ENCODE peak calls at places on chromosomes 11 and 22, in ten cellular contexts. W is NCI-H1417; Q is GM13976; E is activated T-cell treated with anti-CD3 and anti-CD28 coated beads for 1 hour; V is substantia nigra; I is CD4-positive, CD25-positive, alpha-beta regulatory T cell; N is GM10248; F is BJ; L is mucosa of descending colon; K is RWPE1. H is an unnamed sample.

GRCh38 chr22:49429066-49429465 is 398.6 kb downstream of the BRD1 start:
- DNase-seq in W (no peak), Q (no peak), E (no peak), V (no peak), I (no peak), N (no peak), F (no peak), L (no peak), K (no peak), H (no peak)

GRCh38 chr11:129815596-129816461 is at the start of gene TMEM45B:
- DNase-seq in W (peak), Q (peak), E (no peak), V (no peak), I (peak), N (no peak), F (no peak), L (peak), K (no peak), H (no peak)

GRCh38 chr11:32550207-32550606 is 33.4 kb upstream of the EIF3M start:
- DNase-seq in W (no peak), Q (no peak), E (no peak), V (no peak), I (no peak), N (no peak), F (no peak), L (no peak), K (no peak), H (no peak)

GRCh38 chr11:1039481-1040427 is 3.2 kb upstream of the MUC6 start:
- DNase-seq in W (no peak), Q (no peak), E (no peak), V (no peak), I (no peak), N (no peak), F (no peak), L (peak), K (no peak), H (no peak)

GRCh38 chr11:78220218-78221157 is 31.8 kb downstream of the USP35 start:
- DNase-seq in W (no peak), Q (no peak), E (no peak), V (no peak), I (no peak), N (no peak), F (no peak), L (no peak), K (no peak), H (no peak)

GRCh38 chr11:61794579-61794978 is 1.9 kb downstream of the FEN1 start:
- DNase-seq in W (no peak), Q (no peak), E (no peak), V (no peak), I (no peak), N (no peak), F (no peak), L (no peak), K (no peak), H (no peak)

GRCh38 chr22:20080445-20080775 is 369 bp downstream of the DGCR8 start:
- DNase-seq in W (peak), Q (peak), E (peak), V (peak), I (peak), N (peak), F (no peak), L (peak), K (peak), H (no peak)

GRCh38 chr11:8566613-8567210 is 27.3 kb downstream of the STK33 start:
- DNase-seq in W (peak), Q (peak), E (no peak), V (no peak), I (peak), N (peak), F (no peak), L (no peak), K (peak), H (no peak)

GRCh38 chr11:135008001-135008405 is 596.0 kb upstream of the B3GAT1 start:
- DNase-seq in W (peak), Q (no peak), E (no peak), V (no peak), I (no peak), N (no peak), F (no peak), L (no peak), K (no peak), H (no peak)

GRCh38 chr11:15933896-15934625 is 422.3 kb downstream of the SOX6 start:
- DNase-seq in W (no peak), Q (no peak), E (no peak), V (no peak), I (no peak), N (no peak), F (no peak), L (no peak), K (no peak), H (no peak)

GRCh38 chr11:706439-706956 is 467 bp downstream of the EPS8L2 start:
- DNase-seq in W (no peak), Q (no peak), E (no peak), V (no peak), I (no peak), N (no peak), F (no peak), L (peak), K (no peak), H (no peak)

GRCh38 chr11:131079036-131079435 is 162.8 kb upstream of the SNX19 start:
- DNase-seq in W (no peak), Q (no peak), E (no peak), V (no peak), I (no peak), N (no peak), F (no peak), L (no peak), K (no peak), H (no peak)

H was measured in HL-60.